ENCODE peak calls at places on chromosomes 7 and 10, in six cellular contexts. K is WTC11, U is neural crest cell, R is ovary, Z is neural progenitor cell, Q is right lobe of liver. S is an unnamed sample.

GRCh38 chr10:68103867-68104255 is 5.4 kb upstream of the MYPN start:
- DNase-seq in K (no peak), U (no peak), R (no peak), Z (no peak), Q (no peak), S (no peak)

GRCh38 chr7:137882261-137882668 is 35.5 kb upstream of the DGKI start:
- DNase-seq in K (no peak), U (no peak), R (no peak), Z (no peak), Q (no peak), S (no peak)

GRCh38 chr10:77582710-77583115 is 54.9 kb downstream of the KCNMA1 start:
- DNase-seq in K (no peak), U (no peak), R (no peak), Z (no peak), Q (no peak), S (no peak)

GRCh38 chr7:108406474-108406873 is 49.8 kb downstream of the NRCAM start:
- DNase-seq in K (no peak), U (no peak), R (no peak), Z (no peak), Q (no peak), S (no peak)

GRCh38 chr10:78973901-78974408 is 94.8 kb upstream of the ZMIZ1 start:
- DNase-seq in K (peak), U (peak), R (peak), Z (peak), Q (peak), S (peak)

GRCh38 chr10:79140906-79141305 is 72.1 kb downstream of the ZMIZ1 start:
- DNase-seq in K (no peak), U (no peak), R (no peak), Z (no peak), Q (no peak), S (no peak)

GRCh38 chr7:6578114-6579084 is 1.1 kb downstream of the ZDHHC4 start:
- DNase-seq in K (no peak), U (no peak), R (no peak), Z (no peak), Q (no peak), S (no peak)

GRCh38 chr10:110208614-110209398 is 1.4 kb downstream of the MXI1 start:
- DNase-seq in K (no peak), U (no peak), R (peak), Z (peak), Q (no peak), S (peak)

GRCh38 chr7:133051066-133051465 is 30.8 kb downstream of the CHCHD3 start:
- DNase-seq in K (no peak), U (no peak), R (no peak), Z (peak), Q (no peak), S (no peak)

GRCh38 chr7:69723663-69724062 is 125.4 kb downstream of the AUTS2 start:
- DNase-seq in K (no peak), U (no peak), R (no peak), Z (no peak), Q (no peak), S (no peak)
- TF ChIP-seq CTCF in K (no peak), U (no peak), R (no peak), Z (no peak), Q (no peak), S (no peak)

GRCh38 chr10:75234683-75235374 is 928 bp downstream of the COMTD1 start:
- DNase-seq in K (peak), U (peak), R (no peak), Z (peak), Q (no peak), S (peak)
- TF ChIP-seq CTCF in K (no peak), U (peak), R (no peak), Z (peak), Q (no peak), S (no peak)

DNA sequence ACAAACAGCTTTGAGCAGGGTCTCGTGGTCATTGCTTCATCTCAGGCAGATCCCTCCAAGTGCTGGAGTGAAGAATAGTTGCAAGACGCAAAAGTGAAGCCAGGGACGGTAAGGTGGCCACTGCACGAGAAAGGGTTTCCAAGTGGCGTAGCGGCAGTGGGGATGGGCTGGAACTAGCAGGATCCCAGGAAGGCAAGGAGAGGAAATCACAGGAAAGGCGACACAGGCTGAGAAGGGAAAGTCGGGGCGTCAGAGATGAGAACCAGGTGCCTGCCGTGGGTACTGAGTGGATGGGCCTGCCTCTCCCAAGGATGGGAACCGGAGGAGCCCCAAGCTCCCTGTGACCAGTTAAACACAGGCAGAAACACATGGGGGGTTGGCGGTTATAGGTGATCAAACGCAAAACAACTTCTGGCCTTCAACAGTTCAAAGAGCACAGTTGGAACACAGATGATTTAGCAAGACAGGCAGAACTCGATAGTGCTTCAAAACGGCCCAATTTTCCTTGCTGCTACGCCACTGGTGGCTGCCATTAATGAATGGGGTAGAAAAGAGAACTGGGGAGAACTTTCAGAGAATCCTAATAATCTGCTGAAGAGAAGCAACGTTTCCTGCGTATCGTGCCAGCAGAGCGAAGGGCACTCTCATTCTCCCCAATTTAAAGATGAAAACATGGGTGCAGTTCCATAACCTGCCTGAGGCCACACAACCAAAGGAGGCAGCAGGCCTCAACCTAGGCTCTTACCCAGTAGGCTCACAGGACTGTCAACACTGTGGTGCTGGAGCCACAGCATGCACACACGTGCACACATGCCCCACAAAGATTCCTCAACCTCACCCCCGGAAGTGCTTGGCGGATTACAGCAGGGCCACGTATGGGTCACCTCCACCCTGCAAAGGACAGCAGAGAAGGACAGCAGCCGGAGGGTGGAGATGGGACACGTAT is 61.9 kb downstream of the MAD1L1 start:
- DNase-seq in K (no peak), U (no peak), R (no peak), Z (no peak), Q (no peak), S (no peak)
- TF ChIP-seq CTCF in K (no peak), U (no peak), R (no peak), Z (no peak), Q (no peak), S (no peak)

GRCh38 chr7:107049971-107050532 is 5.5 kb downstream of the PRKAR2B start:
- DNase-seq in K (no peak), U (no peak), R (no peak), Z (no peak), Q (no peak), S (no peak)

GRCh38 chr7:107047902-107048782 is 3.6 kb downstream of the PRKAR2B start:
- DNase-seq in K (peak), U (no peak), R (no peak), Z (no peak), Q (no peak), S (no peak)

GRCh38 chr7:107046511-107047259 is 2.2 kb downstream of the PRKAR2B start:
- DNase-seq in K (no peak), U (no peak), R (no peak), Z (no peak), Q (no peak), S (no peak)

GRCh38 chr7:107049480-107049879 is 5.0 kb downstream of the PRKAR2B start:
- DNase-seq in K (no peak), U (no peak), R (no peak), Z (no peak), Q (no peak), S (no peak)

DNA sequence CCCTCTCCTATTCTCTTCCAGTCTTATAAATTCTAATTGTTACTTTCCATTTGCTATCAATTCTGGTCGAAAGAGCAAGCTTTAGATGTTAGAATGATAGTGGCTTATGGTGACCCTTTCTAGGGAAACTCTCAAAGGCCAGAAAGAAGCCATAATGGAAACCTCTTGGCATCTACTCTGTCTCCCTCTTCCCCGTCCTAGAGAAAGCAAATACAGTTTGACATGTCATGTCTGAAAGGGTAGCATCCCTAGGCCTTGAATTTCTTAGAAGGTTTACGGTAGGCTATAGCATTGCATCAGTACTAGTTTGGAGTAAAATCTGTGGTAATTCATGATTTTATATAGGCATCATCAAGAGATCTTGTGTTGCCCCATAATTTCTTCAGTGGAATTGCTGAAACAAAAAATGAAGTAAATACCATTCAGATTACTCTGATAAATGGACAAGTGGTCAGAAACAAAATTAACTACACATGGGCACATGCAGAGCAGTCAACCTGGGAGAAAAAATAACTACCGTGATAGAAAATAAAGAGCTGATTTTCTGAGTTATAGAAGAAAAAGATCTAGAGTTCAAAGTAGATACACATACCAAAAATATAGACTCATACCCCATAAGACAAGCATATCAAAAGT is 4.4 kb downstream of the PRKAR2B start:
- DNase-seq in K (no peak), U (no peak), R (no peak), Z (no peak), Q (no peak), S (no peak)
- TF ChIP-seq CTCF in K (no peak), U (no peak), R (no peak), Z (no peak), Q (no peak), S (no peak)

DNA sequence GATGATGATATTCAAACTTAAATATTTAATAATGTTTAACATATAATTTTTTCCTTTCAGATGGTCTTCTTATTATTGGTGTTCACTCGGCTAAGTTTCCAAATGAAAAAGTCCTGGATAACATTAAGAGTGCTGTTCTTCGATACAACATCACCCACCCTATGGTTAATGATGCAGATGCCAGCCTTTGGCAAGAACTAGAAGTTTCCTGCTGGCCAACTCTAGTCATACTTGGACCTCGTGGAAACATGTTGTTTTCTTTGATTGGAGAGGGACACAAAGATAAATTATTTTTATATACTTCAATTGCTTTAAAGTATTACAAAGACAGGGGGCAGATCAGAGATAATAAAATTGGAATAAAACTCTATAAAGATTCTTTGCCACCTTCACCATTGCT is 22.0 kb downstream of the NHLRC2 start:
- DNase-seq in K (no peak), U (no peak), R (no peak), Z (no peak), Q (no peak), S (no peak)
- TF ChIP-seq CTCF in K (no peak), U (no peak), R (no peak), Z (no peak), Q (no peak), S (no peak)